ENCODE peak calls at places on chromosome 19, in ten cellular contexts. R is endothelial cell; O is sigmoid colon; S is posterior vena cava; K is Daoy; T is NCI-H345; W is heart right ventricle; N is T-cell; Q is effector memory CD4-positive, alpha-beta T cell; P is left kidney. G is an unnamed sample.

GRCh38 chr19:7725791-7726190 is 6.1 kb downstream of the CLEC4G start:
- DNase-seq in R (no peak), K (no peak), Q (no peak), W (no peak), T (no peak), O (no peak), P (no peak), N (no peak), S (no peak), G (no peak)

GRCh38 chr19:2248136-2249009 is 750 bp upstream of the AMH start:
- DNase-seq in N (no peak), R (no peak), Q (no peak), O (no peak), S (no peak), K (no peak), P (peak), T (peak), W (no peak), G (no peak)

GRCh38 chr19:37907735-37908066 is 693 bp downstream of the SIPA1L3 start:
- DNase-seq in P (no peak), T (no peak), K (no peak), S (no peak), W (no peak), O (no peak), R (no peak), Q (no peak), N (no peak), G (no peak)

GRCh38 chr19:54523403-54523802 is 20.8 kb downstream of the LAIR2 start:
- DNase-seq in R (no peak), N (no peak), Q (no peak), K (peak), P (no peak), O (no peak), W (no peak), T (no peak), S (no peak), G (no peak)

GRCh38 chr19:47158879-47159509 is 28.4 kb downstream of the SAE1 start:
- DNase-seq in W (no peak), T (no peak), Q (peak), S (no peak), N (peak), O (no peak), P (no peak), K (no peak), R (no peak), G (no peak)

GRCh38 chr19:2550431-2551171 is 74.7 kb downstream of the GADD45B start:
- DNase-seq in W (peak), K (no peak), N (no peak), O (peak), P (no peak), R (no peak), Q (no peak), S (peak), T (peak), G (peak)

GRCh38 chr19:3142292-3142670 is 6.4 kb downstream of the GNA15 start:
- DNase-seq in O (no peak), P (no peak), W (no peak), K (peak), R (no peak), N (no peak), T (no peak), Q (no peak), S (no peak), G (no peak)

GRCh38 chr19:17681505-17682125 is 6.5 kb downstream of the UNC13A start:
- DNase-seq in P (peak), O (no peak), T (no peak), Q (no peak), K (peak), S (no peak), N (peak), W (peak), R (peak), G (peak)

GRCh38 chr19:51921949-51922348 is 5.3 kb upstream of the ZNF613 start:
- DNase-seq in W (no peak), N (no peak), O (no peak), Q (no peak), T (no peak), S (no peak), R (no peak), K (no peak), P (no peak), G (no peak)

GRCh38 chr19:1130801-1131717 is 27.3 kb downstream of the GPX4 start:
- DNase-seq in P (peak), T (no peak), R (no peak), K (no peak), N (peak), Q (peak), W (no peak), S (no peak), O (no peak), G (no peak)

GRCh38 chr19:34994643-34995471 is 5.3 kb upstream of the GRAMD1A start:
- DNase-seq in S (peak), K (peak), W (no peak), T (no peak), R (no peak), Q (no peak), O (no peak), P (no peak), N (no peak), G (no peak)

GRCh38 chr19:41997121-41997850 is 3.3 kb upstream of the ATP1A3 start:
- DNase-seq in P (peak), T (no peak), R (peak), K (peak), N (peak), Q (no peak), O (no peak), W (peak), S (no peak), G (peak)

GRCh38 chr19:2584002-2584401 is 108.1 kb downstream of the GADD45B start:
- DNase-seq in Q (no peak), O (peak), K (no peak), S (peak), T (no peak), N (no peak), R (no peak), W (no peak), P (no peak), G (no peak)

GRCh38 chr19:19562665-19563347 is 24.7 kb downstream of the CILP2 start:
- DNase-seq in R (no peak), T (no peak), K (no peak), N (peak), P (no peak), O (no peak), W (no peak), S (no peak), Q (no peak), G (peak)

GRCh38 chr19:2327773-2328400 is 499 bp downstream of the LSM7 start:
- DNase-seq in N (no peak), S (no peak), O (no peak), T (peak), K (peak), Q (peak), P (no peak), R (no peak), W (peak), G (peak)

GRCh38 chr19:42421591-42422031 is 5.6 kb downstream of the LIPE start:
- DNase-seq in O (peak), K (peak), Q (no peak), S (no peak), P (no peak), T (no peak), R (no peak), N (no peak), W (peak), G (no peak)

GRCh38 chr19:10092648-10093294 is 6.7 kb downstream of the SHFL start:
- DNase-seq in T (no peak), R (no peak), K (no peak), P (no peak), Q (no peak), S (no peak), W (no peak), O (no peak), N (no peak), G (no peak)

GRCh38 chr19:2546128-2547032 is 70.5 kb downstream of the GADD45B start:
- DNase-seq in W (peak), T (no peak), O (peak), K (no peak), R (no peak), Q (no peak), S (peak), P (peak), N (no peak), G (peak)

GRCh38 chr19:19826875-19827274 is 5.3 kb upstream of the ZNF506 start:
- DNase-seq in P (no peak), K (no peak), R (no peak), O (no peak), N (no peak), T (no peak), W (no peak), Q (no peak), S (no peak), G (no peak)

GRCh38 chr19:3381701-3382372 is 15.5 kb downstream of the NFIC start:
- DNase-seq in R (no peak), S (peak), P (no peak), K (no peak), T (no peak), N (no peak), O (peak), Q (no peak), W (no peak), G (no peak)

GRCh38 chr19:45291834-45292233 is 30.8 kb downstream of the CKM start:
- DNase-seq in P (no peak), W (no peak), S (no peak), K (no peak), T (no peak), O (no peak), Q (no peak), N (no peak), R (no peak), G (no peak)

GRCh38 chr19:50300814-50301606 is 28.2 kb downstream of the KCNC3 start:
- DNase-seq in T (no peak), N (no peak), W (no peak), S (peak), P (no peak), Q (no peak), K (peak), R (no peak), O (no peak), G (no peak)

GRCh38 chr19:51141181-51141580 is 920 bp upstream of the SIGLEC7 start:
- DNase-seq in Q (no peak), O (no peak), R (no peak), W (no peak), P (no peak), N (no peak), K (no peak), T (no peak), S (no peak), G (no peak)

GRCh38 chr19:48970139-48970766 is 5.1 kb downstream of the FTL start:
- DNase-seq in N (no peak), O (no peak), S (no peak), Q (no peak), P (no peak), T (no peak), W (no peak), K (no peak), R (no peak), G (no peak)

GRCh38 chr19:10625003-10625761 is at the start of gene SLC44A2:
- DNase-seq in R (peak), S (peak), O (peak), T (peak), N (no peak), Q (no peak), W (peak), K (peak), P (peak), G (peak)

GRCh38 chr19:31613683-31614219 is 264.5 kb upstream of the TSHZ3 start:
- DNase-seq in R (peak), O (no peak), P (no peak), K (peak), T (no peak), W (no peak), N (no peak), S (no peak), Q (no peak), G (no peak)

GRCh38 chr19:53881482-53882390 is at the start of gene PRKCG:
- DNase-seq in T (no peak), K (peak), O (no peak), Q (peak), W (peak), S (peak), R (peak), N (peak), P (peak), G (peak)

GRCh38 chr19:41753159-41753558 is 2.2 kb upstream of the CEACAM6 start:
- DNase-seq in N (peak), O (no peak), W (peak), K (peak), Q (peak), R (peak), S (no peak), T (no peak), P (peak), G (peak)

GRCh38 chr19:48635966-48636858 is 967 bp downstream of the DBP start:
- DNase-seq in P (peak), O (peak), T (peak), R (no peak), S (peak), W (no peak), N (no peak), K (peak), Q (no peak), G (peak)

GRCh38 chr19:2549701-2550191 is 73.8 kb downstream of the GADD45B start:
- DNase-seq in R (no peak), N (no peak), P (no peak), W (peak), Q (no peak), O (peak), T (no peak), K (peak), S (peak), G (no peak)

GRCh38 chr19:5090780-5091575 is 122.1 kb downstream of the KDM4B start:
- DNase-seq in T (peak), K (peak), S (no peak), Q (no peak), R (no peak), P (peak), O (peak), N (no peak), W (peak), G (no peak)

GRCh38 chr19:58203814-58204475 is 21.1 kb downstream of the ZNF274 start:
- DNase-seq in O (no peak), W (no peak), Q (no peak), P (peak), S (no peak), R (no peak), K (no peak), N (no peak), T (no peak), G (peak)

GRCh38 chr19:41951686-41952172 is 7.4 kb downstream of the RABAC1 start:
- DNase-seq in S (peak), R (peak), P (peak), Q (peak), W (peak), N (peak), K (peak), O (peak), T (peak), G (peak)

GRCh38 chr19:51357952-51358351 is 8.2 kb downstream of the ETFB start:
- DNase-seq in W (no peak), R (no peak), N (no peak), O (no peak), T (no peak), K (no peak), S (no peak), Q (no peak), P (no peak), G (no peak)